ENCODE peak calls at places on chromosomes 1 and 21, in five cellular contexts. E, V, P, U and A are unnamed samples.

GRCh38 chr1:18411820-18412641 is 68.7 kb upstream of the KLHDC7A start:
- DNase-seq in U (no peak), V (no peak), E (no peak), P (no peak), A (no peak)

GRCh38 chr1:70966018-70966638 is 81.5 kb downstream of the PTGER3 start:
- DNase-seq in E (peak; percentile 26), U (no peak), V (no peak), P (no peak), A (no peak)

GRCh38 chr1:3483801-3484444 is 29.5 kb downstream of the ARHGEF16 start:
- DNase-seq in E (peak; percentile 53), V (peak; percentile 45), P (no peak), U (no peak), A (peak; percentile 67)

GRCh38 chr1:110638556-110638955 is 32.4 kb upstream of the KCNA2 start:
- DNase-seq in E (no peak), U (no peak), P (no peak), V (no peak), A (no peak)

GRCh38 chr21:35014302-35015044 is 34.6 kb downstream of the RUNX1 start:
- DNase-seq in P (no peak), U (no peak), V (peak; percentile 8), E (no peak), A (no peak)

GRCh38 chr1:41499591-41499990 is 15.1 kb upstream of the EDN2 start:
- DNase-seq in V (no peak), E (no peak), U (no peak), P (no peak), A (no peak)

GRCh38 chr1:153932071-153932592 is 9.4 kb upstream of the GATAD2B start:
- DNase-seq in E (no peak), U (no peak), V (no peak), P (no peak), A (no peak)

GRCh38 chr1:98898901-98899300 is 105.8 kb downstream of the PLPPR5 start:
- DNase-seq in P (no peak), V (no peak), E (peak; percentile 42), U (no peak), A (no peak)

GRCh38 chr1:54607821-54608220 is 15.5 kb downstream of the FAM151A start:
- DNase-seq in P (no peak), U (no peak), E (no peak), V (no peak), A (no peak)
- H3K4me3 ChIP-seq in P (no peak overlapping the region), U (no peak overlapping the region), E (no peak overlapping the region), V (no peak overlapping the region), A (no peak overlapping the region)

DNA sequence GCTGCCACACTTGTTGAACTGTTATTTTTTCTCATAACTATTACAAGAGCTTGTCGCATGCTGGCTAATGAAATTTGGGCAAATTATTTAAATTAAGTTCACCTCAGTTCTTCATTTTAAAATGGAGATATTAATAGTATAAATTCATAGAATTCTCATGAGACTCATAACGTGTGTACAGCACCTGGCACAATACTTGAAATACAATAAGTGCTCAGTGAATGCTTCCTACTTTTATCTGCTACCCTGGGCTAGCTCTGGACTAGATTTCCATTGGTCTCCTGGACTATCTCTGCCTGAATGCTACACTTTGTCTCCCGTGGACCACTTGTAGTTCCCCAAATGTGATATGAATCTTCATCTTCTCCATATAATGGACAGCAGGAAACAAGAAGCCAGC is 919 bp downstream of the SLAMF6 start:
- DNase-seq in V (no peak), E (no peak), P (no peak), U (no peak), A (no peak)
- H3K36me3 ChIP-seq in V (no peaks in the 10 kb centered on the region), E (no peaks in the 10 kb centered on the region), P (no peaks in the 10 kb centered on the region), U (no peaks in the 10 kb centered on the region), A (no peaks in the 10 kb centered on the region)

GRCh38 chr1:157770442-157771043 is 6.4 kb downstream of the FCRL2 start:
- DNase-seq in E (peak; percentile 9), V (no peak), P (no peak), U (no peak), A (peak; percentile 36)
- H3K4me1 ChIP-seq in E (no peaks in the 10 kb centered on the region), V (no peaks in the 10 kb centered on the region), P (no peaks in the 10 kb centered on the region), U (no peaks in the 10 kb centered on the region), A (no peaks in the 10 kb centered on the region)

GRCh38 chr1:77513839-77514763 is 168.4 kb downstream of the ZZZ3 start:
- DNase-seq in U (no peak), P (no peak), V (no peak), E (peak; percentile 91), A (no peak)
- H3K4me3 ChIP-seq in U (no peak overlapping the region), P (no peak overlapping the region), V (no peak overlapping the region), E (peak overlapping the region; percentile 13), A (no peak overlapping the region)

GRCh38 chr1:116388122-116388521 is 15.1 kb downstream of the ATP1A1 start:
- DNase-seq in U (no peak), V (no peak), E (no peak), P (no peak), A (no peak)
- H3K36me3 ChIP-seq in U (peaks cover 83% of the 10 kb centered on the region), V (peaks cover 78% of the 10 kb centered on the region), E (peaks cover 79% of the 10 kb centered on the region), P (peaks cover 90% of the 10 kb centered on the region), A (peaks cover 30% of the 10 kb centered on the region)

GRCh38 chr1:100628631-100629081 is 90.7 kb downstream of the GPR88 start:
- DNase-seq in P (no peak), E (peak; percentile 48), V (peak; percentile 55), U (no peak), A (no peak)
- H3K4me1 ChIP-seq in P (peaks cover 8% of the 10 kb centered on the region), E (peaks cover 78% of the 10 kb centered on the region), V (peaks cover 16% of the 10 kb centered on the region), U (no peaks in the 10 kb centered on the region), A (no peaks in the 10 kb centered on the region)

GRCh38 chr21:44083631-44084291 is 23.4 kb upstream of the PWP2 start:
- DNase-seq in P (peak; percentile 62), E (no peak), U (peak; percentile 87), V (no peak), A (peak; percentile 20)
- H3K4me3 ChIP-seq in P (no peak overlapping the region), E (no peak overlapping the region), U (peak overlapping the region; percentile 24), V (no peak overlapping the region), A (no peak overlapping the region)

GRCh38 chr1:35463232-35463631 is 94.0 kb downstream of the KIAA0319L start:
- DNase-seq in U (no peak), E (no peak), P (no peak), V (no peak), A (no peak)

GRCh38 chr1:35461966-35462651 is 95.1 kb downstream of the KIAA0319L start:
- DNase-seq in V (no peak), E (no peak), U (no peak), P (no peak), A (no peak)

GRCh38 chr1:35466120-35466519 is 91.1 kb downstream of the KIAA0319L start:
- DNase-seq in E (no peak), P (no peak), U (no peak), V (no peak), A (no peak)

GRCh38 chr1:35460796-35461195 is 96.4 kb downstream of the KIAA0319L start:
- DNase-seq in U (no peak), E (no peak), V (no peak), P (no peak), A (no peak)
- H3K36me3 ChIP-seq in U (peaks cover 32% of the 10 kb centered on the region), E (peaks cover 17% of the 10 kb centered on the region), V (peaks cover 24% of the 10 kb centered on the region), P (peaks cover 61% of the 10 kb centered on the region), A (peaks cover 6% of the 10 kb centered on the region)

GRCh38 chr1:31934706-31935629 is 3.2 kb downstream of the PTP4A2 start:
- DNase-seq in V (no peak), P (no peak), E (peak; percentile 83), U (no peak), A (peak; percentile 67)

GRCh38 chr1:31936278-31936965 is 1.7 kb downstream of the PTP4A2 start:
- DNase-seq in P (no peak), U (no peak), E (peak; percentile 46), V (no peak), A (no peak)

GRCh38 chr1:31937300-31938183 is 626 bp downstream of the PTP4A2 start:
- DNase-seq in E (peak; percentile 85), V (peak; percentile 78), P (peak; percentile 90), U (peak; percentile 77), A (peak; percentile 75)

GRCh38 chr1:31938184-31938975 is at the start of gene PTP4A2:
- DNase-seq in E (peak; percentile 96), P (peak; percentile 95), V (peak; percentile 96), U (peak; percentile 80), A (peak; percentile 96)

GRCh38 chr1:31936966-31937299 is 1.2 kb downstream of the PTP4A2 start:
- DNase-seq in E (peak; percentile 40), V (no peak), P (no peak), U (no peak), A (no peak)
- H3K4me1 ChIP-seq in E (peaks cover 58% of the 10 kb centered on the region), V (peaks cover 54% of the 10 kb centered on the region), P (peaks cover 17% of the 10 kb centered on the region), U (peaks cover 77% of the 10 kb centered on the region), A (peaks cover 29% of the 10 kb centered on the region)

GRCh38 chr1:150282558-150282958 is 204 bp downstream of the CIART start:
- DNase-seq in E (no peak), U (no peak), V (peak; percentile 77), P (no peak), A (peak; percentile 40)
- H3K4me3 ChIP-seq in E (peak overlapping the region; percentile 78), U (peak overlapping the region; percentile 67), V (peak overlapping the region; percentile 13), P (peak overlapping the region; percentile 85), A (peak overlapping the region; percentile 43)